ENCODE peak calls at places on chromosomes 16 and 17, in six cellular contexts. One of them, this sample, is unnamed.
A peak's percentile ranks its signal among the peaks of the same experiment; 100 is the strongest.

GRCh38 chr17:82298538-82299421 is 18.6 kb downstream of the CD7 start:
- DNase-seq in stomach: no peak
- DNase-seq in Panc1: no peak
- DNase-seq in astrocyte: no peak
- DNase-seq in dorsolateral prefrontal cortex: no peak
- DNase-seq in GM12865: no peak
- DNase-seq in this sample: no peak

GRCh38 chr17:72318131-72318530 is 197.3 kb downstream of the SOX9 start:
- DNase-seq in stomach: no peak
- DNase-seq in Panc1: no peak
- DNase-seq in astrocyte: no peak
- DNase-seq in dorsolateral prefrontal cortex: no peak
- DNase-seq in GM12865: no peak
- DNase-seq in this sample: no peak

GRCh38 chr17:34354637-34355036 is 1.6 kb upstream of the CCL13 start:
- DNase-seq in stomach: no peak
- DNase-seq in Panc1: no peak
- DNase-seq in astrocyte: peak; percentile 3
- DNase-seq in dorsolateral prefrontal cortex: no peak
- DNase-seq in GM12865: no peak
- DNase-seq in this sample: peak; percentile 16

GRCh38 chr16:71426069-71426879 is 15.6 kb downstream of the TLE7 start:
- DNase-seq in stomach: no peak
- DNase-seq in Panc1: peak; percentile 79
- DNase-seq in astrocyte: peak; percentile 87
- DNase-seq in dorsolateral prefrontal cortex: no peak
- DNase-seq in GM12865: peak; percentile 89
- DNase-seq in this sample: peak; percentile 77

GRCh38 chr16:81810361-81810760 is 31.3 kb downstream of the PLCG2 start:
- DNase-seq in stomach: no peak
- DNase-seq in Panc1: no peak
- DNase-seq in astrocyte: no peak
- DNase-seq in dorsolateral prefrontal cortex: no peak
- DNase-seq in GM12865: peak; percentile 93
- DNase-seq in this sample: no peak

GRCh38 chr16:23729503-23730424 is 16.7 kb upstream of the ERN2 start:
- DNase-seq in stomach: peak; percentile 58
- DNase-seq in Panc1: peak; percentile 7
- DNase-seq in astrocyte: peak; percentile 9
- DNase-seq in dorsolateral prefrontal cortex: no peak
- DNase-seq in GM12865: no peak
- DNase-seq in this sample: peak; percentile 56

GRCh38 chr16:22671301-22672076 is 142.5 kb upstream of the HS3ST2 start:
- DNase-seq in stomach: no peak
- DNase-seq in Panc1: no peak
- DNase-seq in astrocyte: no peak
- DNase-seq in dorsolateral prefrontal cortex: no peak
- DNase-seq in GM12865: no peak
- DNase-seq in this sample: peak; percentile 21

GRCh38 chr16:23945243-23945642 is 109.5 kb downstream of the PRKCB start:
- DNase-seq in stomach: no peak
- DNase-seq in Panc1: no peak
- DNase-seq in astrocyte: no peak
- DNase-seq in dorsolateral prefrontal cortex: no peak
- DNase-seq in GM12865: no peak
- DNase-seq in this sample: no peak

GRCh38 chr17:44110011-44110686 is 13.3 kb downstream of the HDAC5 start:
- DNase-seq in stomach: no peak
- DNase-seq in Panc1: no peak
- DNase-seq in astrocyte: no peak
- DNase-seq in dorsolateral prefrontal cortex: no peak
- DNase-seq in GM12865: no peak
- DNase-seq in this sample: no peak

GRCh38 chr16:81633147-81633619 is 145.9 kb upstream of the PLCG2 start:
- DNase-seq in stomach: no peak
- DNase-seq in Panc1: no peak
- DNase-seq in astrocyte: no peak
- DNase-seq in dorsolateral prefrontal cortex: no peak
- DNase-seq in GM12865: no peak
- DNase-seq in this sample: no peak

GRCh38 chr17:81941484-81942166 is 4.5 kb upstream of the PYCR1 start:
- DNase-seq in stomach: no peak
- DNase-seq in Panc1: no peak
- DNase-seq in astrocyte: no peak
- DNase-seq in dorsolateral prefrontal cortex: peak; percentile 67
- DNase-seq in GM12865: no peak
- DNase-seq in this sample: no peak

GRCh38 chr17:63490321-63490720 is 13.5 kb downstream of the ACE start:
- DNase-seq in stomach: no peak
- DNase-seq in Panc1: no peak
- DNase-seq in astrocyte: no peak
- DNase-seq in dorsolateral prefrontal cortex: no peak
- DNase-seq in GM12865: no peak
- DNase-seq in this sample: no peak

GRCh38 chr17:5485270-5486205 is at the start of gene DERL2:
- DNase-seq in stomach: no peak
- DNase-seq in Panc1: no peak
- DNase-seq in astrocyte: peak; percentile 18
- DNase-seq in dorsolateral prefrontal cortex: no peak
- DNase-seq in GM12865: no peak
- DNase-seq in this sample: peak; percentile 34

GRCh38 chr17:50163846-50164696 is 1.7 kb upstream of the SGCA start:
- DNase-seq in stomach: no peak
- DNase-seq in Panc1: no peak
- DNase-seq in astrocyte: no peak
- DNase-seq in dorsolateral prefrontal cortex: no peak
- DNase-seq in GM12865: peak; percentile 45
- DNase-seq in this sample: no peak

GRCh38 chr17:794876-795275 is 12.7 kb downstream of the MRM3 start:
- DNase-seq in stomach: peak; percentile 92
- DNase-seq in Panc1: peak; percentile 42
- DNase-seq in astrocyte: peak; percentile 36
- DNase-seq in dorsolateral prefrontal cortex: peak; percentile 89
- DNase-seq in GM12865: peak; percentile 51
- DNase-seq in this sample: peak; percentile 79

GRCh38 chr17:51703364-51704341 is 443.3 kb downstream of the UTP18 start:
- DNase-seq in stomach: peak; percentile 73
- DNase-seq in Panc1: peak; percentile 33
- DNase-seq in astrocyte: peak; percentile 61
- DNase-seq in dorsolateral prefrontal cortex: no peak
- DNase-seq in GM12865: no peak
- DNase-seq in this sample: peak; percentile 69

GRCh38 chr16:87919681-87919994 is 16.7 kb downstream of the CA5A start:
- DNase-seq in stomach: no peak
- DNase-seq in Panc1: no peak
- DNase-seq in astrocyte: no peak
- DNase-seq in dorsolateral prefrontal cortex: no peak
- DNase-seq in GM12865: no peak
- DNase-seq in this sample: no peak

GRCh38 chr16:28186752-28187151 is 25.0 kb downstream of the XPO6 start:
- DNase-seq in stomach: no peak
- DNase-seq in Panc1: no peak
- DNase-seq in astrocyte: peak; percentile 38
- DNase-seq in dorsolateral prefrontal cortex: no peak
- DNase-seq in GM12865: peak; percentile 65
- DNase-seq in this sample: no peak

GRCh38 chr17:48376926-48377325 is 53.1 kb downstream of the SKAP1 start:
- DNase-seq in stomach: no peak
- DNase-seq in Panc1: no peak
- DNase-seq in astrocyte: no peak
- DNase-seq in dorsolateral prefrontal cortex: no peak
- DNase-seq in GM12865: no peak
- DNase-seq in this sample: no peak

GRCh38 chr17:18183334-18184142 is at the start of gene ALKBH5:
- DNase-seq in stomach: peak; percentile 98
- DNase-seq in Panc1: peak; percentile 98
- DNase-seq in astrocyte: peak; percentile 100
- DNase-seq in dorsolateral prefrontal cortex: peak; percentile 99
- DNase-seq in GM12865: peak; percentile 100
- DNase-seq in this sample: peak; percentile 100

GRCh38 chr16:15925631-15926030 is 23.8 kb upstream of the ABCC1 start:
- DNase-seq in stomach: no peak
- DNase-seq in Panc1: no peak
- DNase-seq in astrocyte: no peak
- DNase-seq in dorsolateral prefrontal cortex: no peak
- DNase-seq in GM12865: no peak
- DNase-seq in this sample: no peak

GRCh38 chr16:9015489-9015888 is 51.8 kb upstream of the USP7 start:
- DNase-seq in stomach: no peak
- DNase-seq in Panc1: no peak
- DNase-seq in astrocyte: no peak
- DNase-seq in dorsolateral prefrontal cortex: no peak
- DNase-seq in GM12865: no peak
- DNase-seq in this sample: no peak

GRCh38 chr17:58326609-58327341 is 1.8 kb downstream of the TSPOAP1 start:
- DNase-seq in stomach: no peak
- DNase-seq in Panc1: no peak
- DNase-seq in astrocyte: no peak
- DNase-seq in dorsolateral prefrontal cortex: no peak
- DNase-seq in GM12865: peak; percentile 22
- DNase-seq in this sample: no peak

GRCh38 chr17:31269597-31269996 is 27.4 kb downstream of the OMG start:
- DNase-seq in stomach: no peak
- DNase-seq in Panc1: peak; percentile 24
- DNase-seq in astrocyte: peak; percentile 99
- DNase-seq in dorsolateral prefrontal cortex: no peak
- DNase-seq in GM12865: no peak
- DNase-seq in this sample: peak; percentile 99

GRCh38 chr17:74883241-74883750 is 10.1 kb downstream of the FADS6 start:
- DNase-seq in stomach: no peak
- DNase-seq in Panc1: no peak
- DNase-seq in astrocyte: no peak
- DNase-seq in dorsolateral prefrontal cortex: no peak
- DNase-seq in GM12865: no peak
- DNase-seq in this sample: no peak
- TF ChIP-seq CTCF in stomach: no peak
- TF ChIP-seq CTCF in Panc1: no peak
- TF ChIP-seq CTCF in astrocyte: no peak
- TF ChIP-seq CTCF in dorsolateral prefrontal cortex: no peak
- TF ChIP-seq CTCF in GM12865: no peak
- TF ChIP-seq CTCF in this sample: no peak

GRCh38 chr17:74429604-74430384 is 2.1 kb upstream of the GPRC5C start:
- DNase-seq in stomach: peak; percentile 74
- DNase-seq in Panc1: no peak
- DNase-seq in astrocyte: no peak
- DNase-seq in dorsolateral prefrontal cortex: no peak
- DNase-seq in GM12865: no peak
- DNase-seq in this sample: no peak
- H3K4me3 ChIP-seq in stomach: peak overlapping the region; percentile 72
- H3K4me3 ChIP-seq in Panc1: peak overlapping the region; percentile 54
- H3K4me3 ChIP-seq in astrocyte: no peak overlapping the region
- H3K4me3 ChIP-seq in dorsolateral prefrontal cortex: peak overlapping the region; percentile 48
- H3K4me3 ChIP-seq in GM12865: no peak overlapping the region
- H3K4me3 ChIP-seq in this sample: no peak overlapping the region

GRCh38 chr16:4682616-4683254 is 10.6 kb upstream of the NUDT16L1 start:
- DNase-seq in stomach: peak; percentile 79
- DNase-seq in Panc1: no peak
- DNase-seq in astrocyte: no peak
- DNase-seq in dorsolateral prefrontal cortex: peak; percentile 70
- DNase-seq in GM12865: no peak
- DNase-seq in this sample: no peak
- TF ChIP-seq CTCF in stomach: peak; percentile 31
- TF ChIP-seq CTCF in Panc1: no peak
- TF ChIP-seq CTCF in astrocyte: no peak
- TF ChIP-seq CTCF in dorsolateral prefrontal cortex: peak; percentile 73
- TF ChIP-seq CTCF in GM12865: no peak
- TF ChIP-seq CTCF in this sample: peak; percentile 8

DNA sequence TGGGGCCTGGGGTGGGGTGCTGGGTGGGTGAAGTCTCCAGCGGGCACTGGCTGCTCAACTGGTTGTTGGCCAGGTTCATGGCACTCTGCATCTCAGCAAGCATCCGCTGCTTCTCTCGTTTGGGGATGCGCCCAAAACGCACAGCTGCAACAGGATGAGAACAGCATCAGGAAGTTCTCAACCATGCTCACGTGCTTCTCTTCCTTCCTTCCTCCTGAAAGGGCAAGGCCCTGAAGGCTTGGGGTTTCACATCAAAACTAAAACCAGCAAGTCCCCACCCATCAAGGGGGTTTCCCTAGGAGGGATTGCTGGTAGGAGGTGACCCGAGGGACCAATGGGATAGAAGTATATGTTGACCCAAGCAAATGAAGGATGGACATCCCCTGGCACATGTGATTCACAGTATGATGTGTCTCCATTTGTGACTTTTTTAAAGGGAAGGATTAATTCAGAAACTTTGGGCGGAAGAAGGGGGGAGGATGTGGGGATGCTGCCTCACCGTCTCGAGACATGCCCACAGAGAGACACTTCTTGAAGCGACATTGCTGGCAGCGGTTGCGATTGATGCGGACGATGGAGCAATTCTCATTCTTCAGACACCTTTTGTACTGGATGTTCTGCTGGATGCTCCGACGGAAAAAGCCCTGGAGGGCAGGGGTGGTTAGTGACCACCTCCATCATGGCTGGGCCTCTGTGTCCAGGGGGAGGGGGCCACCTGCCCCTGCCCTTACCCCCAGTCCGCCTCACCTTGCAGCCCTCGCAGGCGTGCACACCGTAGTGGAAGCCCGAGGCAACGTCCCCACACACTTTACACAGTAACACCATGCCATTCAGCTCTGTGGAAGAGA is 4.2 kb downstream of the NR1D1 start:
- DNase-seq in stomach: peak; percentile 57
- DNase-seq in Panc1: no peak
- DNase-seq in astrocyte: no peak
- DNase-seq in dorsolateral prefrontal cortex: no peak
- DNase-seq in GM12865: peak; percentile 98
- DNase-seq in this sample: no peak
- H3K4me3 ChIP-seq in stomach: no peak overlapping the region
- H3K4me3 ChIP-seq in Panc1: no peak overlapping the region
- H3K4me3 ChIP-seq in astrocyte: no peak overlapping the region
- H3K4me3 ChIP-seq in dorsolateral prefrontal cortex: peak overlapping the region; percentile 96
- H3K4me3 ChIP-seq in GM12865: peak overlapping the region; percentile 69
- H3K4me3 ChIP-seq in this sample: no peak overlapping the region

GRCh38 chr17:60590075-60590474 is 9.9 kb upstream of the PPM1D start:
- DNase-seq in stomach: no peak
- DNase-seq in Panc1: no peak
- DNase-seq in astrocyte: no peak
- DNase-seq in dorsolateral prefrontal cortex: no peak
- DNase-seq in GM12865: no peak
- DNase-seq in this sample: no peak

GRCh38 chr17:60583008-60583407 is 17.0 kb upstream of the PPM1D start:
- DNase-seq in stomach: no peak
- DNase-seq in Panc1: no peak
- DNase-seq in astrocyte: no peak
- DNase-seq in dorsolateral prefrontal cortex: no peak
- DNase-seq in GM12865: no peak
- DNase-seq in this sample: no peak

GRCh38 chr17:60585887-60586286 is 14.1 kb upstream of the PPM1D start:
- DNase-seq in stomach: no peak
- DNase-seq in Panc1: no peak
- DNase-seq in astrocyte: no peak
- DNase-seq in dorsolateral prefrontal cortex: no peak
- DNase-seq in GM12865: no peak
- DNase-seq in this sample: no peak

GRCh38 chr17:60586288-60586974 is 13.6 kb upstream of the PPM1D start:
- DNase-seq in stomach: no peak
- DNase-seq in Panc1: no peak
- DNase-seq in astrocyte: no peak
- DNase-seq in dorsolateral prefrontal cortex: no peak
- DNase-seq in GM12865: no peak
- DNase-seq in this sample: peak; percentile 18
- TF ChIP-seq CTCF in stomach: no peak
- TF ChIP-seq CTCF in Panc1: peak; percentile 61
- TF ChIP-seq CTCF in astrocyte: no peak
- TF ChIP-seq CTCF in dorsolateral prefrontal cortex: no peak
- TF ChIP-seq CTCF in GM12865: peak; percentile 28
- TF ChIP-seq CTCF in this sample: peak; percentile 26

This sample was measured in fibroblast of the aortic adventitia.